ENCODE peak calls at places on chromosomes 2 and 18, in four cellular contexts. O is GM12865, F is BE2C, H is foreskin fibroblast. Z is an unnamed sample.

GRCh38 chr18:79927597-79928562 is 23.6 kb downstream of the SLC66A2 start:
- DNase-seq in H (no peak), O (no peak), F (no peak), Z (no peak)

GRCh38 chr18:21703241-21703820 is 1.2 kb downstream of the ABHD3 start:
- DNase-seq in F (no peak), H (no peak), O (peak), Z (peak)

GRCh38 chr2:25029183-25029554 is 12.7 kb upstream of the EFR3B start:
- DNase-seq in O (no peak), H (no peak), F (no peak), Z (no peak)

GRCh38 chr2:14941151-14941631 is 308.7 kb downstream of the LRATD1 start:
- DNase-seq in O (no peak), F (no peak), H (no peak), Z (no peak)

GRCh38 chr2:229920011-229920781 is 1.6 kb downstream of the TRIP12 start:
- DNase-seq in F (no peak), H (peak), O (peak), Z (no peak)

GRCh38 chr2:231780123-231780908 is 766 bp downstream of the PDE6D start:
- DNase-seq in H (peak), F (peak), O (peak), Z (no peak)

GRCh38 chr2:88671786-88672427 is 19.6 kb upstream of the RPIA start:
- DNase-seq in H (peak), O (peak), F (peak), Z (peak)

GRCh38 chr18:9494778-9495302 is 19.5 kb downstream of the RALBP1 start:
- DNase-seq in H (no peak), F (no peak), O (peak), Z (no peak)

GRCh38 chr2:239803764-239804111 is 221.4 kb downstream of the NDUFA10 start:
- DNase-seq in H (no peak), F (no peak), O (no peak), Z (no peak)

GRCh38 chr2:113980946-113981345 is 91.1 kb downstream of the ACTR3 start:
- DNase-seq in F (no peak), O (no peak), H (peak), Z (no peak)

GRCh38 chr2:25738383-25739343 is 65.3 kb upstream of the DTNB start:
- DNase-seq in O (no peak), F (no peak), H (no peak), Z (no peak)

GRCh38 chr18:55439036-55439435 is 149.0 kb downstream of the TCF4 start:
- DNase-seq in O (no peak), H (no peak), F (no peak), Z (no peak)

GRCh38 chr18:46333371-46334199 is 229.4 kb downstream of the HAUS1 start:
- DNase-seq in F (peak), O (no peak), H (peak), Z (no peak)

DNA sequence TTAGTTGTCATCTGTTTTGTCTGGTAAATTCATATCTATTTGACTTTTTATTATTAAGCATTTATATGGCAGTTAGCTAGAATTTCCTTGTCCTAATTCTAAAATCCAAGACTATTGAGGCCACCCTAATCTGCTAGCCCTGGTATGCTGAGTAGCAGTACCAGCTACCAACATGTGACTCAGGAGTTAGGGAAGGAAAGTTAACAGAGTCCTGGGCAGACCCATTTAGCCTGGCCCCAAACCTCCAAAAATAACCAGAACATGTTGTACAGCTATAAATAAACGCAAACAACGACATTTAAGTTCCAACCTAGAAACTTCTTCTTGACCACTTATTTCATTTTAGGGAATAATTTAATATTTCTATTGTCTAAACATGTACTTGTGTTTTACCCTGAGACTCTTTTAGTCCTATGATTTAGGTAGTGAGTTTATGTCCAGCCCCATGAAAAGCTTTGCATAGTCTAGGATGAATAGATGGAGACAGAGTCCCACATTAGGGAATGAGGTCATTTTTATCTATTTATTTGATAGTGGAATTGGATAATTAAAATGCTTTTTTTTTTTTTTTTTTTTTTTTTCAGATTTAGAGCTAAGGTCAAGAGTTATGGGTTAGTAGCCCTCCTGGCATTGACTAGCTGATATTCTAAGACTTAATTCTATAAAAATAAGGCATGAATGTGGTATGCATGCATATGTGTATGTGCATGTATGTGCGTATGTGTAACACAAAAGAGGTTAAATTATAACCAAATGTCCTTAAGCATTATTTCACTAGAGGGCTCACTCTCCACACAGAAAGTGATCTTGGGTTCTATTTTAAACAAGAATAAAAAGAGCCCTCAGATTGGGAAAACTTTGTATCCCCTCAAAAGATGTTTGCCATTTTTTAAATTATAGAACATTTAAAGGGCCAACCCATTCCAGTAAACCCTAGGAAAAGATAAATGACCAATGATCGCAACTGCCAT is 160.0 kb upstream of the MAPRE2 start:
- DNase-seq in O (no peak), H (peak), F (no peak), Z (no peak)
- TF ChIP-seq CTCF in O (no peak), H (peak), F (peak), Z (no peak)

DNA sequence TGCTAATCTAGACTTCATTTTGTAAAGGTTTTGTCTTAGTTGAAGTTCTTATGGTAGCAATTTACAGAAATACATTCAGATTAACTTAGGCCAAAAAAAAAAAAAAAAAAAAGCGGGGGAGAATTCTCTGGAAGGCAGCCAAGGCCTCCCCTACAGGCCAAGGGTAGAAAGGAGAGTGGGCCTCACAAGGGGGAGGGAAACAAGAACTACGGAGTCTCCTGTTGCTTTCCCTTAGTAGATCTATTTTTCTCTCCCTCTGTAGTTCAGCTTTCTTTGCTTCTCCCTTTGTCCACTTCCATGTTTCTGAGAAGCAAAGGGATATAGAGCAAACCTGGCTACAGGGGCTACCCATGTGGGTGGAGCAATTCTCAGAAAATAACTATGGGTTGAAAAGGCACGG is 2.4 kb upstream of the STK11IP start:
- DNase-seq in O (no peak), H (no peak), F (peak), Z (no peak)
- TF ChIP-seq CTCF in O (no peak), H (no peak), F (peak), Z (no peak)

DNA sequence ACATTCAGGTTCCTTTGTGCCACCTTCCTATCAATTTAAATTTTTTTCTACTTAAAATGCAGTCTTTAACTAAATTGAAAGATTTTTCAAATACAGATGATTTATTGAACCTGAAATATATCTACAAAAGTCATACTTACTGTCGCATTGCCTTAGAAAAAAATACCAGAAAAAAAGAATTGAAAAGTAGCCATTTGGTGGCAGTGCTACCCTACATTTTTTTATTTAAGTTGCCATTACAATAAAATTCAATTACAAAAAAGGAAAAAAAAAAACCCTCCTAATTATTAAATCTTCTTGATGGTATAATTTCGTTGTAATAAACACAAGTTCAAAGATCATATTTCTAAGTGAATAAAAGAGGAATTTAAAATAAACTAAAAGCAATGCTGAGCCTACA is 43.4 kb downstream of the DSC3 start:
- DNase-seq in H (no peak), O (peak), F (no peak), Z (no peak)
- TF ChIP-seq CTCF in H (no peak), O (no peak), F (no peak), Z (peak)

GRCh38 chr2:224650815-224651439 is 65.2 kb downstream of the CCDC195 start:
- DNase-seq in F (no peak), H (peak), O (peak), Z (peak)
- TF ChIP-seq CTCF in F (peak), H (peak), O (peak), Z (peak)

GRCh38 chr18:50398099-50398498 is 23.3 kb downstream of the SKA1 start:
- DNase-seq in O (no peak), F (no peak), H (no peak), Z (no peak)

GRCh38 chr18:50401888-50402287 is 27.0 kb downstream of the SKA1 start:
- DNase-seq in H (peak), O (no peak), F (peak), Z (no peak)

GRCh38 chr18:50399582-50399981 is 24.7 kb downstream of the SKA1 start:
- DNase-seq in H (peak), O (no peak), F (no peak), Z (no peak)

GRCh38 chr18:50398947-50399346 is 24.1 kb downstream of the SKA1 start:
- DNase-seq in F (peak), H (no peak), O (no peak), Z (no peak)

DNA sequence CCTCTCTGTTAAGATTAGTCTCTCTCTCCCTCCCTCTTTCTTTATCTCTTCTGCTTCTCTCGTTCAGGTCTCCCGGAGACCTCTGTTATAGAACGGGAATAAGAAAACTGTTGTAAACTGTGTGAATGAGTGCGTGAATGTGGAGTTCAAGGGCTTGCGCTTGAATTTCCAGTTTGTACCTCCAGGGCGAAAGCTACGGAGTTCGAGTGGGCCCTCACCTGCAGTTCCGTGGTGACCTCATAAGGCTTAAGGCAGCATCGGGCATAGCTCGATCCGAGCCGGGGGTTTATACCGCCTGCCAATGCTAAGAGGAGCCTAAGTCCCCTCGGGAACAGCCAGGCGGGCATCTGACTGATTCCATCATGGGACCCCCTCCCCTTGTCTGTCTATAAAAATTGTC is 26.5 kb downstream of the SKA1 start:
- DNase-seq in O (no peak), H (no peak), F (no peak), Z (no peak)
- TF ChIP-seq CTCF in O (no peak), H (no peak), F (no peak), Z (no peak)

DNA sequence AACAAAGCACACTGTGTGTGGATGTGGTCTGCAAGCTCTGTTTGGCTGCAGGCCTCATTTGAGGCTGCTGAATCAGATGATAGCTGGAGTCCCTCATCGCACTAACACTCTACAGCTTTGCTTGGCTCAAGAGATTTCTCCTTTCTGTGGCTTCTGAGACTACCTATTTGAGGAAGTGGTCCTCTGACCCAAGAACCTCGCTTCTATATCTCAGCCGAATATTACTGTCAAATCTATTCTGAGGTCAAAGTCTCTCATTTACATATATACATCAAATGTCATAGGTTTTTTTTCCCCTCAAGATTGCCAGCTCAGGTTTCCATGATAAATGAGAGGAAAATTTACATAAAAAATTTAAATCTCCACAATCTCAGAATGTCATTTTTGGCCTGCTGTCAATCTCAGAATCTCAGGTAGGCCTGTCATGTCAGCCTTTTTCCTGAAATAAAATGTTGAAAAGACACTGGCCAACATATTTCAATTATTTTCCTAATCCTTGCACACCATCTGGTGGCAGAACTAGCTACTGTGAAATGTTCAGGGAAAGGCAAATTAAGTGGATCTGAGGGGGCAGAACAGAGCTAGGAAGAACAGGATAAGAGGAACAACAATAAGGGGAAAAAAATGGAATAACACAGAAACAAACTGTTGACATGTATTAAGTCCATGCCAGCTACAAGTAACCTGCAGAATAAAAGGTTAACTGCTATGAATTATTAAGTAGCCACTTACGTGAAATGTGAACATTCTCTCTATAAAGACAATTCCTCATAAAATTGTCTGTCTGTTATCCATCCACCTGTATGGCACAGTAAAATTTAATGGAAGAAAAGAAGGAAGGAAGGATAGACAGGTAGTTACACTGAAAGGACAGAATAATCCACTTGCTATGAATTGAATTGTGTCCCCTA is 39.3 kb downstream of the AP1S3 start:
- DNase-seq in F (peak), H (peak), O (peak), Z (peak)
- TF ChIP-seq CTCF in F (peak), H (peak), O (no peak), Z (peak)

GRCh38 chr2:235005603-235006259 is 53.9 kb downstream of the SH3BP4 start:
- DNase-seq in F (peak), H (no peak), O (no peak), Z (no peak)
- TF ChIP-seq CTCF in F (peak), H (no peak), O (no peak), Z (no peak)

Z was measured in GM13977.